ENCODE peak calls at places on chromosomes 2 and 18, in five cellular contexts. N, O, J, V and C are unnamed samples.

GRCh38 chr2:229815342-229815741 is 101.0 kb upstream of the DNER start:
- DNase-seq in J (no peak), O (no peak), N (no peak), V (no peak), C (no peak)

GRCh38 chr2:208254118-208254870 is 577 bp downstream of the IDH1 start:
- DNase-seq in J (peak), N (peak), V (peak), O (peak), C (peak)

GRCh38 chr2:188668017-188668663 is 306.0 kb upstream of the COL3A1 start:
- DNase-seq in O (no peak), N (no peak), V (no peak), J (no peak), C (no peak)

GRCh38 chr2:170076189-170076588 is 101.8 kb upstream of the MYO3B start:
- DNase-seq in N (no peak), O (no peak), V (no peak), J (no peak), C (no peak)

GRCh38 chr18:23825978-23826405 is 136.7 kb downstream of the LAMA3 start:
- DNase-seq in O (no peak), J (no peak), N (peak), V (no peak), C (peak)

GRCh38 chr2:182817558-182817957 is 48.9 kb downstream of the FRZB start:
- DNase-seq in N (no peak), J (no peak), V (no peak), O (no peak), C (no peak)

GRCh38 chr2:174522553-174522952 is 35.7 kb upstream of the GPR155 start:
- DNase-seq in J (no peak), O (no peak), V (no peak), N (no peak), C (no peak)

GRCh38 chr2:121825003-121825950 is 69.8 kb downstream of the TSN start:
- DNase-seq in J (no peak), N (no peak), O (no peak), V (no peak), C (no peak)

GRCh38 chr2:190781604-190782198 is 98.9 kb upstream of the GLS start:
- DNase-seq in N (peak), V (no peak), J (peak), O (peak), C (no peak)

GRCh38 chr18:8810157-8810556 is 104.8 kb downstream of the MTCL1 start:
- DNase-seq in J (no peak), O (no peak), V (no peak), N (no peak), C (no peak)

GRCh38 chr2:49241991-49242390 is 87.7 kb upstream of the FSHR start:
- DNase-seq in V (no peak), O (no peak), N (no peak), J (no peak), C (no peak)

GRCh38 chr2:62524293-62524941 is 18.4 kb upstream of the TMEM17 start:
- DNase-seq in O (no peak), J (no peak), V (no peak), N (no peak), C (no peak)

GRCh38 chr2:102940684-102941083 is 178.9 kb downstream of the TMEM182 start:
- DNase-seq in O (no peak), J (no peak), N (peak), V (no peak), C (no peak)

GRCh38 chr18:28161608-28162599 is 15.0 kb downstream of the CDH2 start:
- DNase-seq in O (no peak), J (no peak), N (no peak), V (no peak), C (no peak)

GRCh38 chr2:232142049-232142448 is 180.5 kb downstream of the DIS3L2 start:
- DNase-seq in O (no peak), J (no peak), V (no peak), N (no peak), C (no peak)

GRCh38 chr18:51427012-51427411 is 229.5 kb upstream of the MEX3C start:
- DNase-seq in V (no peak), N (no peak), O (peak), J (no peak), C (no peak)

GRCh38 chr2:98524168-98524567 is 79.5 kb downstream of the INPP4A start:
- DNase-seq in N (no peak), O (no peak), V (no peak), J (no peak), C (no peak)

GRCh38 chr18:67425724-67426123 is 90.8 kb downstream of the DSEL start:
- DNase-seq in O (peak), J (no peak), N (no peak), V (no peak), C (no peak)

GRCh38 chr2:241050624-241051577 is 51.2 kb downstream of the MTERF4 start:
- DNase-seq in O (no peak), V (no peak), N (peak), J (no peak), C (no peak)

GRCh38 chr18:79749251-79750191 is 48.2 kb upstream of the KCNG2 start:
- DNase-seq in N (no peak), J (no peak), O (no peak), V (no peak), C (peak)

GRCh38 chr2:195613922-195614321 is 43.1 kb upstream of the SLC39A10 start:
- DNase-seq in O (peak), V (no peak), N (no peak), J (no peak), C (no peak)

GRCh38 chr18:13440277-13441248 is 222.0 kb downstream of the LDLRAD4 start:
- DNase-seq in O (no peak), N (no peak), J (no peak), V (no peak), C (no peak)

GRCh38 chr2:16614314-16614860 is 51.2 kb downstream of the CYRIA start:
- DNase-seq in J (no peak), V (no peak), N (no peak), O (no peak), C (no peak)

GRCh38 chr2:128756372-128756730 is 437.7 kb upstream of the HS6ST1 start:
- DNase-seq in O (no peak), V (no peak), J (no peak), N (no peak), C (no peak)

GRCh38 chr18:46623541-46623940 is 33.5 kb downstream of the LOXHD1 start:
- DNase-seq in N (no peak), V (no peak), O (no peak), J (no peak), C (no peak)

GRCh38 chr2:109659356-109660045 is 45.3 kb downstream of the SOWAHC start:
- DNase-seq in O (no peak), N (no peak), V (no peak), J (no peak), C (no peak)

GRCh38 chr2:192161670-192162290 is 33.0 kb downstream of the TMEFF2 start:
- DNase-seq in V (no peak), O (no peak), J (no peak), N (no peak), C (no peak)